ENCODE peak calls at places on chromosomes 16 and 17, in four cellular contexts. E is heart left ventricle, F is fibroblast of the conjunctiva, S is B cell. U is an unnamed sample.

GRCh38 chr16:29807426-29808218 is 1.3 kb downstream of the MAZ start:
- DNase-seq in E (peak), F (peak), S (peak), U (peak)

GRCh38 chr17:31646642-31647041 is 212.4 kb downstream of the COPRS start:
- DNase-seq in E (no peak), F (no peak), S (no peak), U (no peak)

GRCh38 chr16:49608095-49608494 is 234.5 kb downstream of the C16orf78 start:
- DNase-seq in E (no peak), F (no peak), S (no peak), U (peak)

GRCh38 chr16:65388592-65388991 is 266.7 kb upstream of the CDH11 start:
- DNase-seq in E (no peak), F (peak), S (no peak), U (no peak)

GRCh38 chr16:84514874-84515835 is 10.7 kb upstream of the MEAK7 start:
- DNase-seq in E (no peak), F (no peak), S (peak), U (peak)

GRCh38 chr17:50944054-50944901 is 78.1 kb upstream of the TOB1 start:
- DNase-seq in E (peak), F (no peak), S (no peak), U (peak)

GRCh38 chr16:5756969-5757368 is 659.4 kb upstream of the EEF2KMT start:
- DNase-seq in E (no peak), F (no peak), S (no peak), U (no peak)

GRCh38 chr16:67024384-67024896 is 4.5 kb upstream of the CBFB start:
- DNase-seq in E (no peak), F (no peak), S (no peak), U (no peak)

GRCh38 chr16:10776280-10776679 is 32.6 kb downstream of the NUBP1 start:
- DNase-seq in E (no peak), F (no peak), S (no peak), U (no peak)

U was measured in hepatocyte.